ENCODE peak calls at places on chromosome 19, in four cellular contexts. K is breast epithelium, Q is transverse colon, A is endothelial cell of umbilical vein. V is an unnamed sample.

GRCh38 chr19:52959613-52960295 is 2.9 kb downstream of the ZNF816 start:
- DNase-seq in A (no peak), K (no peak), Q (no peak), V (no peak)

GRCh38 chr19:13795595-13796300 is 505 bp downstream of the ZSWIM4 start:
- DNase-seq in K (peak), Q (no peak), A (peak), V (no peak)

GRCh38 chr19:4732680-4733114 is 9.1 kb upstream of the DPP9 start:
- DNase-seq in A (peak), K (no peak), Q (peak), V (peak)

GRCh38 chr19:5703819-5704818 is 14.0 kb downstream of the RPL36 start:
- DNase-seq in A (no peak), K (no peak), Q (no peak), V (no peak)

GRCh38 chr19:6108721-6109633 is 1.3 kb downstream of the RFX2 start:
- DNase-seq in A (peak), Q (peak), K (peak), V (peak)

GRCh38 chr19:22256856-22257255 is 29.4 kb upstream of the ZNF729 start:
- DNase-seq in Q (no peak), A (no peak), K (no peak), V (no peak)

GRCh38 chr19:21492932-21493906 is 12.2 kb upstream of the ZNF429 start:
- DNase-seq in K (peak), A (no peak), Q (no peak), V (no peak)

GRCh38 chr19:53157601-53158000 is 1.3 kb downstream of the ZNF347 start:
- DNase-seq in A (no peak), K (no peak), Q (no peak), V (no peak)

GRCh38 chr19:5394907-5395505 is 54.4 kb upstream of the PTPRS start:
- DNase-seq in Q (no peak), K (no peak), A (no peak), V (no peak)

GRCh38 chr19:46015961-46016425 is 6.9 kb downstream of the PGLYRP1 start:
- DNase-seq in A (no peak), Q (no peak), K (no peak), V (no peak)

GRCh38 chr19:43474986-43475705 is 9.7 kb upstream of the LYPD3 start:
- DNase-seq in Q (peak), K (peak), A (peak), V (peak)

GRCh38 chr19:28940751-28941500 is 272.0 kb downstream of the UQCRFS1 start:
- DNase-seq in Q (no peak), K (no peak), A (no peak), V (no peak)

GRCh38 chr19:27672309-27673047 is 1540.5 kb downstream of the UQCRFS1 start:
- DNase-seq in A (no peak), Q (no peak), K (no peak), V (no peak)

GRCh38 chr19:12792853-12793289 is 1.6 kb downstream of the JUNB start:
- DNase-seq in A (peak), Q (peak), K (no peak), V (no peak)

GRCh38 chr19:28445826-28446225 is 767.1 kb downstream of the UQCRFS1 start:
- DNase-seq in K (no peak), A (no peak), Q (no peak), V (no peak)

GRCh38 chr19:46716013-46716671 is 772 bp downstream of the PRKD2 start:
- DNase-seq in Q (peak), K (no peak), A (no peak), V (peak)

GRCh38 chr19:2477732-2478191 is 1.8 kb downstream of the GADD45B start:
- DNase-seq in A (peak), K (no peak), Q (peak), V (peak)

GRCh38 chr19:12995596-12996541 is 594 bp downstream of the NFIX start:
- DNase-seq in Q (no peak), K (no peak), A (peak), V (no peak)

GRCh38 chr19:1465191-1466016 is 13.6 kb downstream of the C19orf25 start:
- DNase-seq in K (no peak), Q (peak), A (peak), V (no peak)
- TF ChIP-seq CTCF in K (peak), Q (peak), A (peak), V (peak)

DNA sequence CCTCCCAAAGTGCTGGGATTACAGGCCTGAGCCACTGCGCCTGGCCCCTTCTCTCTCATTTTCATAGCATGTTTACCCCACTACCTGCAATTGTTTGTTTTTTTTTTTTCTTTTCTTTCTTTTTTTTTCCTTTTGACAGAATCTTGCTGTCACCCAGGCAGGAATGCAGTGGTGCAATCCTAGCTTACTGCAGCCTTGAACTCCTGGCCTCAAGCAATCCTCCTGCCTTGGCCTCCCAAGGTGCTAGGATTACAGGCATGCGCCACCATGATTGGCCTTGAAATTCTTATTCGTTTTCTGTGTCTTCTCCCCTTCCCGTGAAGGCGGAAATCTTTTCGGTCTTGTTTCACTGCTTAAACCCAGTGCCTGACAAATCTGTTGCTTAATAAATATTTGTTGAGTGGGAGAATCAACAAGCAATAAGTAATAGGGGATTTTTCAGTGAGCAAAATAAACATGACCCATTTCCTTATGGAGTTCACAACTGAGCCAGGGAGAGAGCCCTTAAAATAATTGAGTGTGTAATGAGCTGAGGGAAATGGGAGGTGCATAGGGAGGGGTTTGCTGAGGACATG is 1.8 kb upstream of the INSR start:
- DNase-seq in Q (no peak), K (no peak), A (no peak), V (no peak)
- TF ChIP-seq POLR2AphosphoS5 in Q (no peak), K (no peak), A (no peak), V (no peak)

GRCh38 chr19:1133471-1133929 is 29.7 kb downstream of the GPX4 start:
- DNase-seq in K (no peak), Q (peak), A (no peak), V (no peak)
- TF ChIP-seq POLR2A in K (no peak), Q (peak), A (no peak), V (no peak)

GRCh38 chr19:49801966-49802661 is 11.0 kb downstream of the FUZ start:
- DNase-seq in K (peak), A (peak), Q (peak), V (peak)
- TF ChIP-seq CTCF in K (peak), A (peak), Q (no peak), V (peak)

DNA sequence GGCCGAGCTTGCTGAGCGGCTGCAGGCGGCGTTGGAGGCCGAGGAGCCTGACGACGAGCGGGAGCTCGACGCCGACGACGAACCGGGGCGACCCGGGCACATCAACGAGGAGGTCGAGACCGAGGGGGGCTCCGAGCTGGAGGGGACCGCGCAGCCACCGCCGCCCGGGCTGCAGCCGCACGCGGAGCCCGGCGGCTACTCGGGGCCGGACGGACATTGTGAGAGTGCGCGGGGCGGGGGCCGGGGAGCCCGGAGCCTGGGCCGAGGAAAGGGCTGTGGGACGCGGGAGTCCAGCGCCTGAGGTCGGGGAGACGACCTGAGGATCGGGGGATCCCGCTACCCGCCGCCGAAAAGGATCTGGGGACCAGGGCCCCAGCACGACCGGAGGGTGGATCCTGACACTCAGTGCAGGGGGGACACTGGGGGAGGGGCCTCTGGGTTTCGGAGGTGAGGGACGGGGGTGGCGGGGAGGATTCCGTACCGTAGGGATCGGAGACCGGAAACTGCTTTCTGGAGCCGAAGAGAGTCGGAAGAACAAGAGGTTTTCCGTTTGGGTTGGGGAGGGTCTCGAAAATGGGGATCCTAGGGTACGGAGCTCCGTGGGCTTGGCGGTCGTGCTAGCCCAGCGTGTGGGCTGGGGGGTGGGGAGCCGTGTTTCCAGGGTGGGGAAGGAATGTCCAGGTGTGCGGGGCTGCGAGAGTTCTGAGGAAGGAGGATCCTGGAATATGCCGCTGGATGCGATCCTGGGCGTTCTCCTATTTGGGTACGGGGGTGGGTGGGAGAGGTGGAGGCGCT is 606 bp downstream of the HNRNPUL1 start:
- DNase-seq in A (peak), Q (peak), K (peak), V (peak)
- TF ChIP-seq POLR2AphosphoS5 in A (no peak), Q (no peak), K (no peak), V (no peak)

DNA sequence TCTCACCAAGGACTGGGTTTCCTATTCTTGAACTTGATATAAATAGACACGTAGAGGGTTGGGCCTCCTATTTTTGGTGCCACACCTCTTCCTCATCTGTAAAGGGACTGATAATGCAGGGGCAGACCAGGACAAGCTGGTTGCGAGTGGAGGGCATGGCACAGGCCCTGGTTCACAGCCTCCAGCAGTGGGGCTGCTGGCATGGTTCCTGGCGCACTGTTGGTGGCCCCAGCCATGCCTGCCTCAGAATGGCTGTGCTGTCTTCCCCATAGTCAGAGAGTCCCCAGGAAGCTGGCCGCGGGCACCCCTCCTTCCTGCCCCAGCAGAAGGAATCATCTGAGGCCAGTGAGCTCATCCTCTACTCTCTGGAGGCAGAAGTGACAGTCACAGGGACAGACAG is 10.5 kb upstream of the OVOL3 start:
- DNase-seq in Q (no peak), K (no peak), A (no peak), V (no peak)
- TF ChIP-seq POLR2A in Q (no peak), K (no peak), A (no peak), V (no peak)

V was measured in sigmoid colon.